ENCODE peak calls at places on chromosomes 13 and 19, in six cellular contexts. U is GM12878, B is H1, X is HCT116, L is K562, P is HepG2. E is an unnamed sample.

GRCh38 chr13:108276060-108276459 is 6.5 kb downstream of the TNFSF13B start:
- DNase-seq in P (no peak), B (no peak), L (no peak), X (no peak), U (no peak), E (no peak)

GRCh38 chr19:43078311-43078710 is 4.2 kb downstream of the PSG2 start:
- DNase-seq in L (no peak), B (no peak), X (no peak), U (no peak), P (no peak), E (no peak)

GRCh38 chr13:29978211-29978610 is 127.8 kb upstream of the UBL3 start:
- DNase-seq in B (no peak), P (no peak), X (no peak), L (no peak), U (no peak), E (no peak)

GRCh38 chr19:20238025-20238623 is 71.1 kb downstream of the ZNF486 start:
- DNase-seq in U (peak; percentile 0), B (peak; percentile 78), P (no peak), L (peak; percentile 12), X (no peak), E (peak; percentile 77)

GRCh38 chr19:47699360-47699917 is 13.8 kb upstream of the EHD2 start:
- DNase-seq in P (peak; percentile 28), X (no peak), L (peak; percentile 86), B (no peak), U (no peak), E (no peak)

GRCh38 chr19:33375156-33375744 is 1.7 kb downstream of the CEBPG start:
- DNase-seq in X (no peak), B (no peak), U (no peak), L (no peak), P (no peak), E (no peak)

GRCh38 chr19:4847190-4847973 is 15.9 kb upstream of the TICAM1 start:
- DNase-seq in L (no peak), U (no peak), X (no peak), B (no peak), P (no peak), E (no peak)

GRCh38 chr19:46920341-46920740 is 59.5 kb downstream of the ARHGAP35 start:
- DNase-seq in U (no peak), X (no peak), P (no peak), B (no peak), L (no peak), E (no peak)

GRCh38 chr19:29809795-29810503 is 1.8 kb upstream of the CCNE1 start:
- DNase-seq in B (no peak), U (no peak), L (no peak), X (no peak), P (no peak), E (no peak)

GRCh38 chr19:54439174-54439851 is 9.7 kb upstream of the LENG8 start:
- DNase-seq in U (no peak), B (no peak), X (no peak), P (peak; percentile 56), L (no peak), E (no peak)

GRCh38 chr19:2123682-2124387 is 27.1 kb downstream of the IZUMO4 start:
- DNase-seq in P (no peak), X (no peak), L (peak; percentile 54), B (peak; percentile 25), U (no peak), E (no peak)

GRCh38 chr13:113209336-113209879 is at the start of gene CUL4A:
- DNase-seq in P (peak; percentile 61), X (peak; percentile 31), L (peak; percentile 68), B (no peak), U (no peak), E (peak; percentile 56)

GRCh38 chr13:109158383-109158782 is 529.0 kb downstream of the MYO16 start:
- DNase-seq in X (no peak), L (no peak), U (no peak), P (no peak), B (no peak), E (no peak)

GRCh38 chr19:5142725-5143097 is 173.8 kb downstream of the KDM4B start:
- DNase-seq in U (no peak), X (no peak), P (no peak), B (no peak), L (no peak), E (no peak)

GRCh38 chr13:57612568-57612967 is 19.0 kb upstream of the PCDH17 start:
- DNase-seq in B (no peak), X (no peak), P (no peak), U (no peak), L (no peak), E (no peak)

GRCh38 chr13:42477588-42478190 is 96.3 kb upstream of the TNFSF11 start:
- DNase-seq in B (no peak), X (no peak), P (no peak), U (no peak), L (no peak), E (no peak)

GRCh38 chr13:51235756-51236564 is 13.8 kb downstream of the FAM124A start:
- DNase-seq in X (no peak), L (no peak), B (no peak), U (no peak), P (no peak), E (no peak)

GRCh38 chr13:109465151-109465550 is 321.2 kb downstream of the IRS2 start:
- DNase-seq in B (no peak), P (no peak), U (no peak), L (no peak), X (no peak), E (no peak)

GRCh38 chr19:18668252-18668631 is 15.2 kb upstream of the CRTC1 start:
- DNase-seq in U (no peak), L (no peak), B (no peak), P (no peak), X (no peak), E (no peak)

GRCh38 chr19:35154535-35155406 is at the start of gene FXYD5:
- DNase-seq in X (no peak), B (no peak), U (no peak), P (no peak), L (peak; percentile 88), E (no peak)

GRCh38 chr13:112918746-112919145 is 50.3 kb upstream of the MCF2L start:
- DNase-seq in P (no peak), X (no peak), U (no peak), L (no peak), B (no peak), E (no peak)

GRCh38 chr19:52095172-52096014 is at the start of gene ZNF841:
- DNase-seq in P (peak; percentile 87), X (no peak), U (peak; percentile 60), B (peak; percentile 82), L (peak; percentile 97), E (peak; percentile 82)

GRCh38 chr13:40345654-40346372 is 320.6 kb downstream of the FOXO1 start:
- DNase-seq in L (no peak), P (peak; percentile 79), B (no peak), X (no peak), U (no peak), E (no peak)

GRCh38 chr19:3398114-3398899 is 31.9 kb downstream of the NFIC start:
- DNase-seq in L (no peak), P (peak; percentile 77), B (no peak), X (no peak), U (no peak), E (no peak)

DNA sequence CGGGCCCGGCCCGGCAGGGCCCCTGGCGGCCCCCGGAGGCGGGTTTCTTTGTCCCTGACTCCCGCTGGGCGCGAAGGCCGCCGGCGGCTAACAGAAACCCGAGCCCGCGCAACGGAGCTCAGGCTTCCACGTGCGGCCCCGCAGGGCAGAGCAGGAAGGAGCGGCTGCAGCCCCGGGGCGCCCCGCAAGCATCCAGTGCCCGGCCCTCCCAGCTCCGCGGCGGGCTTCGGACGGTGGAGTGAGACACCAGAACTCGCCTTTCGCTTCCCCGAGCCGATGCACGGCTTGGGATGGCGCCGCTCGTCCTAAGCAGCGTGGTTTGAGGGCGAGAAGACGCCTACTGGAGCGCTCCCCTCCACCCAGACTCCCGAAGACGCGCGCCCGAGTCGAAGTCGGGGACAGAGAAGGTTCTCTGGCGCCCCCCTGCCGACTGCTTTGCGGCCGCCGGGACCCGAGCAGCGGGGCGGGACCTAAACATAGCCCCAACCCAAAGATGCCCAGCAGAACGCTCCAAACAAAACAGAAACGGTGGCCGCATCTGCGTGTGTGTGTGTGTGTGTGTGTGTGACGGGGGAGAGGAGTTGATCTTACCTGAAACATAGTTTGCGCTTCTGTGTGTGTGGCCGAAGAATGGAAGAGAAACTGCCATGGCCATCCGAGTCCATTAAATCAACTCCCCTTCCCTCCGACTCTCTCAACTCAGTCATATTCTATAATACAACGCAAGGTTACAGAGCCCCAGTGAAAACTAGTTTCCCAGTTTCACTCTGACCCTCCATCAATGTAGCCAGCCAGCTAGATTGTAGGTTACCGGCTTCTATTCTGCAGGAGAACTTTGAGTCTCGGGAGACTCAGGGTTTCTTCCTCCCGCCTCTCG is 629 bp upstream of the FGF9 start:
- DNase-seq in U (no peak), P (no peak), L (peak; percentile 51), B (no peak), X (no peak), E (no peak)
- TF ChIP-seq YY1 in U (no peak), P (no peak), L (no peak), B (no peak), X (no peak), E (no peak)

DNA sequence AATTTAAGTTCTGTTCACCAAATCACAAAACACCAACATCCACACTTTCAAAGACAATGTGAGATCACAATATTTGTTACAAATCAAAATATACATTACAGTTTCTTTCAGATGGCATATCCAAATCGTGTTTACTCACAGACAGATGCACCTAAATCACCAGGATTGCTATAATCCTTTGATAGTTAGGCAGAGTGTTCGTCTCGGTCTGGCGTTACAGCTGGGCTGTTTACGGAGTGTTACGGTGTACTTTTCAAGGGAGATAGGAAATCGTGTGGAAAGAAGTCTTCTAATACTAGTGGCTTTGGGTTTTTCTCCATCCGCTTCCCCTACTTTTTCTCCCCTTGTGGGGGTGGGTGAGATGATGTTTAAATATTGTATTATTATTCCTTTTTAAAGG is 1.9 kb downstream of the MAB21L1 start:
- DNase-seq in L (no peak), B (no peak), P (no peak), U (no peak), X (no peak), E (no peak)
- H3K4me3 ChIP-seq in L (no peak overlapping the region), B (no peak overlapping the region), P (no peak overlapping the region), U (no peak overlapping the region), X (no peak overlapping the region), E (no peak overlapping the region)

GRCh38 chr19:56348289-56348877 is 33.7 kb upstream of the ZSCAN5A start:
- DNase-seq in U (no peak), X (peak; percentile 22), B (no peak), L (no peak), P (no peak), E (no peak)
- TF ChIP-seq ZNF274 in U (no peak), X (no peak), B (no peak), L (no peak), P (no peak), E (no peak)

DNA sequence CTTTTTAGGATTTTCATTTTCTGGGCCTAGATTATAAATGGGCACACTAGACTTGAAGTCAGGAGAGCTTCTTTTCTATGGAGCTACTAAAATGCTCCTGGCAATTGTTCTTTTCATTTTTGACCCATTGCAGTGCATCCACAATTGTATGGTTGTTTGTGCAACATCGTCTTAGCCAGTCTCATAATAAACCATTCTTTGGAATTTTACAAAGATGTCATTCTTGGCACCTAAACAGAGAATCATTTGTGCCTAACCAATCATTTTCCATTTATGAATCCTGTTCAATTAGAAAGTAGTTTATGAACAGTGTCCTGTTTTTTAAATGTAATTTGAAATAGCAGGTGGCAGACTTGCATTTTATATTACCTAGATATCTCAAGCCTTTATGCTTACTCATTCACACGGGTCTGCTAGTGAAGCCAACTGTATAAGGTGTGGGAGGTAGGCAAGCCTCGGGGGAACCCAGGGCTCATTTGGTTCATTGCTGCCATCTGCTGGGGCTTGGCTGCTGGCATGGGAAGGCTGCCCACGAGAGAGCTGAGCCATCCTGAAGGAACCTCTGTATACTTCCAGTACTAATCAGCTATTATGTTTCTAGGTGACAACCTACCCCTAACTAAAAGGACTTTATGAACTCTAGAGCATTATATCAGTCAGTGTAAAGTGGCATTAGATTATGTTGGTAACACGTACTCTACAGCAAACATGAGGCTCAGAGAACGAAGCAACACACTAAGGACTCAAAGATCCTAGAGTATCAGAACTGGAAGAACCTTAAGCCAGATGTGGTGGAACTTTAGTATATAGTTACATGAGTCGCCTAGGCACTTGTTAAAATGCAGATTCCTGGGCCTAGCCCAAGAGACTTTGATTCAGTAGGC is 60.0 kb downstream of the TPT1 start:
- DNase-seq in B (peak; percentile 27), P (peak; percentile 47), U (no peak), X (peak; percentile 79), L (no peak), E (peak; percentile 11)
- TF ChIP-seq YY1 in B (no peak), P (no peak), U (peak; percentile 48), X (peak; percentile 43), L (no peak), E (no peak)